ENCODE peak calls at places on chromosomes 1 and 21, in four cellular contexts. One of them, this sample, is unnamed.

GRCh38 chr1:54987830-54988705 is 7.6 kb downstream of the TMEM61 start:
- DNase-seq in body of pancreas: no peak
- DNase-seq in K562: no peak
- DNase-seq in IMR-90: peak; percentile 69
- DNase-seq in this sample: no peak

GRCh38 chr1:90946630-90947029 is 75.2 kb downstream of the ZNF644 start:
- DNase-seq in body of pancreas: no peak
- DNase-seq in K562: no peak
- DNase-seq in IMR-90: no peak
- DNase-seq in this sample: no peak

GRCh38 chr1:153633161-153633746 is 612 bp upstream of the CHTOP start:
- DNase-seq in body of pancreas: no peak
- DNase-seq in K562: peak; percentile 30
- DNase-seq in IMR-90: no peak
- DNase-seq in this sample: peak; percentile 45

GRCh38 chr1:27968692-27969091 is 8.9 kb downstream of the XKR8 start:
- DNase-seq in body of pancreas: no peak
- DNase-seq in K562: no peak
- DNase-seq in IMR-90: peak; percentile 94
- DNase-seq in this sample: peak; percentile 64

GRCh38 chr1:53525595-53525994 is 66.4 kb downstream of the DMRTB1 start:
- DNase-seq in body of pancreas: no peak
- DNase-seq in K562: peak; percentile 52
- DNase-seq in IMR-90: no peak
- DNase-seq in this sample: no peak

GRCh38 chr1:185759061-185759460 is 24.9 kb downstream of the HMCN1 start:
- DNase-seq in body of pancreas: no peak
- DNase-seq in K562: no peak
- DNase-seq in IMR-90: peak; percentile 12
- DNase-seq in this sample: no peak

GRCh38 chr1:228457017-228457395 is 30.2 kb upstream of the RNF187 start:
- DNase-seq in body of pancreas: no peak
- DNase-seq in K562: peak; percentile 56
- DNase-seq in IMR-90: no peak
- DNase-seq in this sample: no peak

GRCh38 chr1:169003864-169004516 is 102.5 kb upstream of the ATP1B1 start:
- DNase-seq in body of pancreas: peak; percentile 39
- DNase-seq in K562: no peak
- DNase-seq in IMR-90: no peak
- DNase-seq in this sample: no peak

GRCh38 chr1:910311-910880 is 13.3 kb upstream of the SAMD11 start:
- DNase-seq in body of pancreas: peak; percentile 4
- DNase-seq in K562: no peak
- DNase-seq in IMR-90: no peak
- DNase-seq in this sample: peak; percentile 4

GRCh38 chr1:167000546-167000945 is 11.5 kb downstream of the MAEL start:
- DNase-seq in body of pancreas: no peak
- DNase-seq in K562: no peak
- DNase-seq in IMR-90: no peak
- DNase-seq in this sample: no peak

GRCh38 chr1:23521588-23521987 is 9.4 kb downstream of the E2F2 start:
- DNase-seq in body of pancreas: no peak
- DNase-seq in K562: peak; percentile 68
- DNase-seq in IMR-90: no peak
- DNase-seq in this sample: no peak

GRCh38 chr1:8915446-8915845 is 30.2 kb upstream of the CA6 start:
- DNase-seq in body of pancreas: no peak
- DNase-seq in K562: no peak
- DNase-seq in IMR-90: no peak
- DNase-seq in this sample: no peak

GRCh38 chr1:1088036-1088800 is 14.1 kb upstream of the RNF223 start:
- DNase-seq in body of pancreas: no peak
- DNase-seq in K562: no peak
- DNase-seq in IMR-90: no peak
- DNase-seq in this sample: no peak

GRCh38 chr1:44707959-44708831 is 22.8 kb downstream of the RNU5D-1 start:
- DNase-seq in body of pancreas: peak; percentile 38
- DNase-seq in K562: peak; percentile 61
- DNase-seq in IMR-90: peak; percentile 45
- DNase-seq in this sample: no peak

GRCh38 chr1:41745022-41745421 is 173.7 kb downstream of the HIVEP3 start:
- DNase-seq in body of pancreas: no peak
- DNase-seq in K562: no peak
- DNase-seq in IMR-90: no peak
- DNase-seq in this sample: no peak

GRCh38 chr1:204477036-204477740 is 17.4 kb downstream of the PIK3C2B start:
- DNase-seq in body of pancreas: no peak
- DNase-seq in K562: no peak
- DNase-seq in IMR-90: peak; percentile 48
- DNase-seq in this sample: peak; percentile 28

GRCh38 chr1:180227843-180228647 is 2.0 kb upstream of the LHX4 start:
- DNase-seq in body of pancreas: no peak
- DNase-seq in K562: no peak
- DNase-seq in IMR-90: no peak
- DNase-seq in this sample: no peak

GRCh38 chr1:153095764-153096163 is 1.4 kb upstream of the SPRR2E start:
- DNase-seq in body of pancreas: no peak
- DNase-seq in K562: no peak
- DNase-seq in IMR-90: no peak
- DNase-seq in this sample: no peak

GRCh38 chr1:107140703-107141490 is at the start of gene NTNG1:
- DNase-seq in body of pancreas: peak; percentile 10
- DNase-seq in K562: no peak
- DNase-seq in IMR-90: no peak
- DNase-seq in this sample: peak; percentile 23

GRCh38 chr1:206814716-206815341 is 42.5 kb upstream of the IL10 start:
- DNase-seq in body of pancreas: no peak
- DNase-seq in K562: no peak
- DNase-seq in IMR-90: peak; percentile 79
- DNase-seq in this sample: no peak

GRCh38 chr1:109986054-109986444 is 1.5 kb downstream of the AHCYL1 start:
- DNase-seq in body of pancreas: no peak
- DNase-seq in K562: no peak
- DNase-seq in IMR-90: no peak
- DNase-seq in this sample: no peak

GRCh38 chr1:54359393-54360162 is 46.6 kb downstream of the SSBP3 start:
- DNase-seq in body of pancreas: no peak
- DNase-seq in K562: no peak
- DNase-seq in IMR-90: no peak
- DNase-seq in this sample: no peak

GRCh38 chr1:16005597-16005996 is 1.6 kb downstream of the SRARP start:
- DNase-seq in body of pancreas: no peak
- DNase-seq in K562: no peak
- DNase-seq in IMR-90: no peak
- DNase-seq in this sample: no peak

GRCh38 chr1:44524180-44524579 is 119.1 kb downstream of the RNF220 start:
- DNase-seq in body of pancreas: no peak
- DNase-seq in K562: no peak
- DNase-seq in IMR-90: no peak
- DNase-seq in this sample: no peak

GRCh38 chr1:70220015-70220414 is 1.2 kb upstream of the SRSF11 start:
- DNase-seq in body of pancreas: no peak
- DNase-seq in K562: no peak
- DNase-seq in IMR-90: no peak
- DNase-seq in this sample: no peak
- TF ChIP-seq POLR2A in body of pancreas: no peak
- TF ChIP-seq POLR2A in K562: no peak
- TF ChIP-seq POLR2A in IMR-90: no peak
- TF ChIP-seq POLR2A in this sample: no peak

GRCh38 chr21:34158866-34159616 is 85.7 kb downstream of the MRPS6 start:
- DNase-seq in body of pancreas: no peak
- DNase-seq in K562: no peak
- DNase-seq in IMR-90: no peak
- DNase-seq in this sample: no peak

GRCh38 chr21:34157456-34158025 is 84.2 kb downstream of the MRPS6 start:
- DNase-seq in body of pancreas: no peak
- DNase-seq in K562: no peak
- DNase-seq in IMR-90: no peak
- DNase-seq in this sample: no peak

GRCh38 chr21:34154878-34155277 is 81.5 kb downstream of the MRPS6 start:
- DNase-seq in body of pancreas: no peak
- DNase-seq in K562: no peak
- DNase-seq in IMR-90: no peak
- DNase-seq in this sample: no peak

GRCh38 chr21:34156957-34157356 is 83.6 kb downstream of the MRPS6 start:
- DNase-seq in body of pancreas: no peak
- DNase-seq in K562: no peak
- DNase-seq in IMR-90: no peak
- DNase-seq in this sample: no peak

DNA sequence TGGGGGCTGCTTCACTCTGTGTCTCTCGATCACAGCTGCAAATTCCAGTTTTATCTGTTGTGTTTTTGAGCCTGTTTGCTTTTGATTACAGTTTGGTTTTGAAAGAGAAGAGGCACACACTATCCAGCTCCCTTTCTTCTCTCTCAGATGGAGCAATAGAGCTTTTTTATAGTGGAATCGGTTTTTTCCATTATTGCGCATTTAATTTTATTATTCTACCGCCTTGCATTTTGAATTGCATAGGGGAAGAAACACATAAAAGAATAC is 86.2 kb downstream of the MRPS6 start:
- DNase-seq in body of pancreas: no peak
- DNase-seq in K562: no peak
- DNase-seq in IMR-90: no peak
- DNase-seq in this sample: no peak
- TF ChIP-seq POLR2A in body of pancreas: no peak
- TF ChIP-seq POLR2A in K562: no peak
- TF ChIP-seq POLR2A in IMR-90: no peak
- TF ChIP-seq POLR2A in this sample: no peak

DNA sequence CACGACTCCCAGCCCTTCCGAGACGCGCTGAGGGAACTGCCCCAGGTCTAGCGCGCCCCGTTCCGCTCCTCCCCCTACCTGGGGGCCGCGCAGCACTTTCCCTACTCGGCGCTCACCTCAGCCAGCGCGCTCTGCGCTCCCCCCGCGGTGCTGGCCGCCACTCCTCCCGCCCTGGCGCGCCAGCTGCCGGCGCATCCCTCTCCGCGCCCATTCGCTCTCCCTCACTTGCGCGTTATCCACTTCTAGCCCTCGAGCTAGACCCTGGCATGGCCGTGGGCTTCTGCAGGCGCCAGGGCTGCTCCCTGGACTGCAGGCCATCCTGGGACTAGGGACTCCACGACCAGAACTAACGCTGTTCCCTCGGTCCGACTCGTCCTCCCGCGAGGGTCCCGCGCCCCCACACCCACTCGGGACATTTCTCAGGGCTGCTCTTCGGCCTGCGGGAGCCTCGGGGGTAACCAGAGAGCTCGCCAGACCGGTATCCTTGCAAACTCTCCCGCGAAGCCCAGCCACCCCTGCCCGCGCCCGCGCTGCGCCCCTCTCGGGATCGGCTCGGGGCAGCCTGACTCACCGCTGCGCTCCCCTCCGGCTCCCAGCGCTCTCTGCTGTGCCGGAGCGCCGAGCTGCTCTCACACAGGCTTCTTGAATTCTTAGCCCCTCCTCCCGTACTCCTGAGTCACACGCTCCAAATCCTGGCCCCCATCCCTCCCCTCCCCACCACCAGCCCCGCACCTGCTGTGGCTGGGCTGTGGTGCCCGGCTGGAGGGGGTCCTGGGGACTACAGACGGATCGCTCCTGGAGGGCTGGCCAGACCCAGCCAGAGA is at the start of gene NGF:
- DNase-seq in body of pancreas: peak; percentile 22
- DNase-seq in K562: no peak
- DNase-seq in IMR-90: peak; percentile 78
- DNase-seq in this sample: peak; percentile 57
- TF ChIP-seq POLR2A in body of pancreas: no peak
- TF ChIP-seq POLR2A in K562: no peak
- TF ChIP-seq POLR2A in IMR-90: peak; percentile 86
- TF ChIP-seq POLR2A in this sample: peak; percentile 35

GRCh38 chr1:14294006-14294405 is 304.5 kb upstream of the KAZN start:
- DNase-seq in body of pancreas: no peak
- DNase-seq in K562: no peak
- DNase-seq in IMR-90: no peak
- DNase-seq in this sample: no peak

GRCh38 chr1:14298806-14299205 is 299.7 kb upstream of the KAZN start:
- DNase-seq in body of pancreas: no peak
- DNase-seq in K562: no peak
- DNase-seq in IMR-90: no peak
- DNase-seq in this sample: no peak

GRCh38 chr1:14294860-14295259 is 303.6 kb upstream of the KAZN start:
- DNase-seq in body of pancreas: no peak
- DNase-seq in K562: no peak
- DNase-seq in IMR-90: no peak
- DNase-seq in this sample: no peak

GRCh38 chr1:14297356-14297755 is 301.1 kb upstream of the KAZN start:
- DNase-seq in body of pancreas: no peak
- DNase-seq in K562: no peak
- DNase-seq in IMR-90: no peak
- DNase-seq in this sample: no peak

DNA sequence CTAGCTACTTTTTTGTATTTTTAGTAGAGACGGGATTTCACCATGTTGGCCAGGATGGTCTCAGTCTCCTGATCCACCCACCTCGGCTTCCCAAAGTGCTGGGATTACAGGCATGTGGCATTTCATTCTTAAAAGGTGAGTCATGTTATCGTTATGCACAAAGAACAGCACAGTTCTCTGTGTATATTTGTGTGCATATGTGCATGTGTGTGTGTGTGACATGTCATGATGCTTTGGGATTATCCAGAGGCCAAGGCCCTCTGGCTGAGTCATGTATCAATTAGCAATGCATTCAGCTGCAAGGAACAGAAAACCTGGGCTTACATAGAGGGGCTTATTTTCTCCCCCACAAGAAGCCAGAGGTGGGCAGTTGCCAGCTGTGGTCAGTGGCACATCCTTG is 301.7 kb upstream of the KAZN start:
- DNase-seq in body of pancreas: no peak
- DNase-seq in K562: no peak
- DNase-seq in IMR-90: peak; percentile 11
- DNase-seq in this sample: peak; percentile 4
- TF ChIP-seq POLR2A in body of pancreas: no peak
- TF ChIP-seq POLR2A in K562: no peak
- TF ChIP-seq POLR2A in IMR-90: no peak
- TF ChIP-seq POLR2A in this sample: no peak

GRCh38 chr1:6602669-6603423 is at the start of gene KLHL21:
- DNase-seq in body of pancreas: peak; percentile 88
- DNase-seq in K562: peak; percentile 94
- DNase-seq in IMR-90: peak; percentile 86
- DNase-seq in this sample: peak; percentile 66
- TF ChIP-seq POLR2A in body of pancreas: peak; percentile 92
- TF ChIP-seq POLR2A in K562: peak; percentile 82
- TF ChIP-seq POLR2A in IMR-90: peak; percentile 97
- TF ChIP-seq POLR2A in this sample: peak; percentile 89

GRCh38 chr1:151512801-151513625 is 1.8 kb downstream of the CGN start:
- DNase-seq in body of pancreas: peak; percentile 93
- DNase-seq in K562: no peak
- DNase-seq in IMR-90: no peak
- DNase-seq in this sample: no peak
- TF ChIP-seq POLR2A in body of pancreas: peak; percentile 80
- TF ChIP-seq POLR2A in K562: no peak
- TF ChIP-seq POLR2A in IMR-90: no peak
- TF ChIP-seq POLR2A in this sample: no peak

This sample was measured in H54.